ENCODE peak calls at places on chromosomes 1 and 21, in nine cellular contexts. H is activated T-cell treated with anti-CD3 and anti-CD28 coated beads, Interleukin-2, amount 50 U/mL, for 72 hours; K is stimulated activated CD4-positive, alpha-beta T cell treated with anti-CD3 and anti-CD28 coated beads, Interleukin-4, amount 100 ng/mL, for 1 hour; R is dermis blood vessel endothelial cell; O is T1000; X is NCI-H1048; M is NCI-H774; N is C1 segment of cervical spinal cord; S is CD4-positive, alpha-beta T cell. F is an unnamed sample.

GRCh38 chr21:45055861-45056260 is 18.5 kb upstream of the ADARB1 start:
- DNase-seq in K (no peak), N (no peak), M (no peak), O (no peak), R (peak), X (no peak), S (no peak), H (no peak), F (no peak)

GRCh38 chr1:160681067-160681890 is 30.3 kb downstream of the CD48 start:
- DNase-seq in R (peak), H (peak), K (peak), O (no peak), M (no peak), S (peak), N (peak), X (peak), F (peak)

GRCh38 chr1:244171241-244171985 is 120.3 kb downstream of the ZBTB18 start:
- DNase-seq in O (no peak), K (no peak), R (peak), H (no peak), X (no peak), S (no peak), M (no peak), N (peak), F (no peak)

GRCh38 chr1:174344162-174344561 is 103.6 kb upstream of the GPR52 start:
- DNase-seq in M (no peak), R (no peak), K (no peak), O (no peak), H (no peak), X (no peak), S (no peak), N (no peak), F (no peak)

GRCh38 chr1:18976096-18976495 is 19.6 kb upstream of the IFFO2 start:
- DNase-seq in K (no peak), X (no peak), R (no peak), S (no peak), M (no peak), H (no peak), O (no peak), N (no peak), F (no peak)

GRCh38 chr1:182279724-182280506 is 111.7 kb downstream of the GLUL start:
- DNase-seq in S (no peak), R (no peak), H (no peak), O (no peak), M (peak), X (no peak), N (peak), K (no peak), F (peak)

GRCh38 chr1:32997381-32997891 is 32.8 kb upstream of the RNF19B start:
- DNase-seq in X (no peak), O (no peak), S (no peak), K (no peak), N (no peak), H (no peak), R (peak), M (no peak), F (no peak)

GRCh38 chr1:227945891-227946623 is 1.7 kb downstream of the WNT9A start:
- DNase-seq in H (no peak), N (no peak), X (no peak), M (peak), O (peak), K (no peak), S (no peak), R (peak), F (peak)

GRCh38 chr21:44462834-44463200 is 7.5 kb downstream of the LRRC3 start:
- DNase-seq in M (no peak), N (no peak), S (no peak), O (no peak), K (no peak), R (no peak), X (no peak), H (no peak), F (no peak)

GRCh38 chr1:151001592-151001991 is 5.1 kb downstream of the MINDY1 start:
- DNase-seq in H (no peak), O (no peak), K (no peak), M (no peak), S (no peak), N (no peak), X (no peak), R (peak), F (no peak)

F was measured in DMS153.